ENCODE peak calls at places on chromosomes 13 and 19, in five cellular contexts. One of them, this sample, is unnamed.

GRCh38 chr19:44818470-44818856 is 9.6 kb downstream of the BCAM start:
- DNase-seq in fibroblast of lung: no peak
- DNase-seq in mammary epithelial cell: no peak
- DNase-seq in neural progenitor cell: no peak
- DNase-seq in HepG2: no peak
- DNase-seq in this sample: no peak

GRCh38 chr13:37741536-37741935 is 128.0 kb downstream of the TRPC4 start:
- DNase-seq in fibroblast of lung: no peak
- DNase-seq in mammary epithelial cell: no peak
- DNase-seq in neural progenitor cell: no peak
- DNase-seq in HepG2: no peak
- DNase-seq in this sample: no peak

GRCh38 chr19:35179830-35180229 is 25.3 kb downstream of the FXYD5 start:
- DNase-seq in fibroblast of lung: no peak
- DNase-seq in mammary epithelial cell: no peak
- DNase-seq in neural progenitor cell: no peak
- DNase-seq in HepG2: no peak
- DNase-seq in this sample: no peak

GRCh38 chr19:49712397-49712859 is 21.5 kb downstream of the CPT1C start:
- DNase-seq in fibroblast of lung: peak
- DNase-seq in mammary epithelial cell: no peak
- DNase-seq in neural progenitor cell: peak
- DNase-seq in HepG2: peak
- DNase-seq in this sample: peak

GRCh38 chr19:23415561-23416191 is 20.4 kb upstream of the ZNF91 start:
- DNase-seq in fibroblast of lung: no peak
- DNase-seq in mammary epithelial cell: peak
- DNase-seq in neural progenitor cell: peak
- DNase-seq in HepG2: no peak
- DNase-seq in this sample: peak

GRCh38 chr13:35857769-35858168 is 273.4 kb downstream of the DCLK1 start:
- DNase-seq in fibroblast of lung: no peak
- DNase-seq in mammary epithelial cell: no peak
- DNase-seq in neural progenitor cell: peak
- DNase-seq in HepG2: no peak
- DNase-seq in this sample: no peak

GRCh38 chr19:41264581-41265375 is 606 bp downstream of the HNRNPUL1 start:
- DNase-seq in fibroblast of lung: peak
- DNase-seq in mammary epithelial cell: peak
- DNase-seq in neural progenitor cell: peak
- DNase-seq in HepG2: peak
- DNase-seq in this sample: no peak

GRCh38 chr13:45511310-45512147 is 46.8 kb downstream of the COG3 start:
- DNase-seq in fibroblast of lung: peak
- DNase-seq in mammary epithelial cell: peak
- DNase-seq in neural progenitor cell: peak
- DNase-seq in HepG2: peak
- DNase-seq in this sample: peak

GRCh38 chr13:39684531-39685137 is 29.2 kb downstream of the COG6 start:
- DNase-seq in fibroblast of lung: peak
- DNase-seq in mammary epithelial cell: peak
- DNase-seq in neural progenitor cell: peak
- DNase-seq in HepG2: peak
- DNase-seq in this sample: peak

GRCh38 chr13:112172641-112173171 is 105.8 kb downstream of the SOX1 start:
- DNase-seq in fibroblast of lung: no peak
- DNase-seq in mammary epithelial cell: no peak
- DNase-seq in neural progenitor cell: peak
- DNase-seq in HepG2: no peak
- DNase-seq in this sample: no peak

GRCh38 chr19:16496613-16496983 is 404 bp downstream of the C19orf44 start:
- DNase-seq in fibroblast of lung: peak
- DNase-seq in mammary epithelial cell: peak
- DNase-seq in neural progenitor cell: no peak
- DNase-seq in HepG2: no peak
- DNase-seq in this sample: peak

GRCh38 chr19:10735741-10736140 is 17.9 kb downstream of the DNM2 start:
- DNase-seq in fibroblast of lung: no peak
- DNase-seq in mammary epithelial cell: no peak
- DNase-seq in neural progenitor cell: no peak
- DNase-seq in HepG2: no peak
- DNase-seq in this sample: no peak

GRCh38 chr13:44971656-44972595 is 17.3 kb downstream of the NUFIP1 start:
- DNase-seq in fibroblast of lung: no peak
- DNase-seq in mammary epithelial cell: no peak
- DNase-seq in neural progenitor cell: no peak
- DNase-seq in HepG2: no peak
- DNase-seq in this sample: no peak

GRCh38 chr13:113275387-113275786 is 21.7 kb upstream of the LAMP1 start:
- DNase-seq in fibroblast of lung: peak
- DNase-seq in mammary epithelial cell: peak
- DNase-seq in neural progenitor cell: peak
- DNase-seq in HepG2: peak
- DNase-seq in this sample: peak

GRCh38 chr13:113855012-113855921 is 8.6 kb downstream of the GAS6 start:
- DNase-seq in fibroblast of lung: no peak
- DNase-seq in mammary epithelial cell: no peak
- DNase-seq in neural progenitor cell: no peak
- DNase-seq in HepG2: no peak
- DNase-seq in this sample: no peak

GRCh38 chr13:110311721-110312668 is 4.9 kb downstream of the COL4A2 start:
- DNase-seq in fibroblast of lung: no peak
- DNase-seq in mammary epithelial cell: no peak
- DNase-seq in neural progenitor cell: no peak
- DNase-seq in HepG2: no peak
- DNase-seq in this sample: no peak

GRCh38 chr19:44777715-44778347 is at the start of gene CBLC:
- DNase-seq in fibroblast of lung: no peak
- DNase-seq in mammary epithelial cell: peak
- DNase-seq in neural progenitor cell: peak
- DNase-seq in HepG2: peak
- DNase-seq in this sample: peak

GRCh38 chr19:43594710-43595604 is 977 bp downstream of the IRGQ start:
- DNase-seq in fibroblast of lung: peak
- DNase-seq in mammary epithelial cell: peak
- DNase-seq in neural progenitor cell: peak
- DNase-seq in HepG2: peak
- DNase-seq in this sample: peak

GRCh38 chr19:15008308-15008707 is 28.6 kb upstream of the SLC1A6 start:
- DNase-seq in fibroblast of lung: no peak
- DNase-seq in mammary epithelial cell: no peak
- DNase-seq in neural progenitor cell: no peak
- DNase-seq in HepG2: no peak
- DNase-seq in this sample: no peak

GRCh38 chr13:109381546-109382180 is 404.7 kb downstream of the IRS2 start:
- DNase-seq in fibroblast of lung: peak
- DNase-seq in mammary epithelial cell: peak
- DNase-seq in neural progenitor cell: no peak
- DNase-seq in HepG2: no peak
- DNase-seq in this sample: no peak

DNA sequence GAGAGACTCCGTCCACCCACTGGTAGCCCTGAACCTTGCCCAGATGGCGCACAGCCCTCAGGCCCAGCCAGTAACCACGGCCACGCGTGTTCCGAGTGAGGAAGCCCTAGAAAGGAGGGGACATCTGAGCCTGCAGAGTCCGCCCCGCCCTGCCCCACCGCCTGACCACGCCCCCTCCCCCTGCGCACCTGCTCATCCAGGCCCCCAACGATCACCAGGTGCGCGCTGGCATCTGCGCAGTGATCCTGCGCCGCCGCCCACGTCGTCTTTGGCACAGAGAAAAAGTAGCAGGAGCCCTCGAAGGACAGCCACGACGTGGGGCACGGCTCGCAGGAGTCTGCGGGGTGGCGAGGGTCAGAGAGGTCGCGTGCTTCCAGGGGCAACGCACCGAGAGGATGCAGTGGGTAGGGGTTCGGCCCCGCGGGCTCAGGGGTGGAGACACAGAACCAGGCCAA is 2.1 kb downstream of the CLEC4G start:
- DNase-seq in fibroblast of lung: no peak
- DNase-seq in mammary epithelial cell: no peak
- DNase-seq in neural progenitor cell: no peak
- DNase-seq in HepG2: no peak
- DNase-seq in this sample: no peak
- TF ChIP-seq EZH2 in fibroblast of lung: no peak
- TF ChIP-seq EZH2 in mammary epithelial cell: no peak
- TF ChIP-seq EZH2 in neural progenitor cell: peak
- TF ChIP-seq EZH2 in HepG2: no peak
- TF ChIP-seq EZH2 in this sample: no peak

DNA sequence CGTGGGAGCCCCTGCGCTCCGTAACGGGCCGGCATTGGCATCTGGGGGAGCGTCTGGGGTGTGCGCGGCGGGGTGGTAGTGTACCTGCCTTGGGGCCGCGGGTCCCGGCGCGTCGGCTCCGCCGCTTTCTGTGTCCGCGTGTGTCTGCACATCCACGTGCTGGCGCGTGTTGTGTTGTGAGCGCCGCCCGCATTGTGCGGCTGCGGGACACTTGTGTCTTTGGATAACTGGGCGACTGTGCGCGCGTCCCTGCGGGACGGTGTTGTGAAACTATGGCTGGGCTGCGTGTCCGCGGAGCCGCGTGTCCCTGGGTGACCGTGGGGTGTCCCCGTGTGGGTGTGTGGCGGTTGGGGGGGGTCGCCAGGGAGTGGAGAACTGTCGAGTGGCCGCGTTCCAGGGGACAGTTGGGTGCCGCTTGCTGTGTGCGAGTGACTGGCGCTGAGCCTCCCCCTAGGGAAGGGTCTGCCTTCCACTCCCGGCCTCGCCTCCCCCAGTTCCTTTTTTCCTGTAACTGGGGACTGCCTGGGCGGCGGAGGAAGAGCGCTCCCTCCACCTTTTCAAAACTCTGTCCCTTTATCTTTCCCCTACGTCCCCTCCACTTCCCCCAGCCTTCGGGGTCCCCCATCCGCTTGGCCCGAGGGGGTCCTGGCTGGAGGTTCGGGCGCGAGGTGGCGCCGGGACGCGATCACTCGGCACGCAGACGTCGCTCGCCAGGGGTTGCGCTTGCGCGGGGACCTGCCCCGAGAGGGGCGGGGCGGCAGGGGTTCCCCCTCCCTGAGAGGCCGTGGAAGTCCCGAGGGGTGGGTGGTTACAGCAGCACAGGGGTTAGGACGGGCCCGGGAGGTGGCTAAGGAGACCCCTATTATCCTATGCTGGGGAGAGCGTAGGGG is 5.6 kb upstream of the NFIC start:
- DNase-seq in fibroblast of lung: no peak
- DNase-seq in mammary epithelial cell: no peak
- DNase-seq in neural progenitor cell: peak
- DNase-seq in HepG2: no peak
- DNase-seq in this sample: no peak
- TF ChIP-seq CTCF in fibroblast of lung: no peak
- TF ChIP-seq CTCF in mammary epithelial cell: no peak
- TF ChIP-seq CTCF in neural progenitor cell: no peak
- TF ChIP-seq CTCF in HepG2: no peak
- TF ChIP-seq CTCF in this sample: no peak

GRCh38 chr19:1019616-1019961 is 1.3 kb downstream of the TMEM259 start:
- DNase-seq in fibroblast of lung: no peak
- DNase-seq in mammary epithelial cell: no peak
- DNase-seq in neural progenitor cell: no peak
- DNase-seq in HepG2: no peak
- DNase-seq in this sample: no peak

GRCh38 chr19:1017906-1018305 is 3.0 kb downstream of the TMEM259 start:
- DNase-seq in fibroblast of lung: no peak
- DNase-seq in mammary epithelial cell: no peak
- DNase-seq in neural progenitor cell: no peak
- DNase-seq in HepG2: no peak
- DNase-seq in this sample: no peak

GRCh38 chr19:1018393-1018792 is 2.5 kb downstream of the TMEM259 start:
- DNase-seq in fibroblast of lung: no peak
- DNase-seq in mammary epithelial cell: no peak
- DNase-seq in neural progenitor cell: no peak
- DNase-seq in HepG2: no peak
- DNase-seq in this sample: no peak

GRCh38 chr19:1019980-1020867 is 699 bp downstream of the TMEM259 start:
- DNase-seq in fibroblast of lung: no peak
- DNase-seq in mammary epithelial cell: no peak
- DNase-seq in neural progenitor cell: peak
- DNase-seq in HepG2: no peak
- DNase-seq in this sample: no peak

DNA sequence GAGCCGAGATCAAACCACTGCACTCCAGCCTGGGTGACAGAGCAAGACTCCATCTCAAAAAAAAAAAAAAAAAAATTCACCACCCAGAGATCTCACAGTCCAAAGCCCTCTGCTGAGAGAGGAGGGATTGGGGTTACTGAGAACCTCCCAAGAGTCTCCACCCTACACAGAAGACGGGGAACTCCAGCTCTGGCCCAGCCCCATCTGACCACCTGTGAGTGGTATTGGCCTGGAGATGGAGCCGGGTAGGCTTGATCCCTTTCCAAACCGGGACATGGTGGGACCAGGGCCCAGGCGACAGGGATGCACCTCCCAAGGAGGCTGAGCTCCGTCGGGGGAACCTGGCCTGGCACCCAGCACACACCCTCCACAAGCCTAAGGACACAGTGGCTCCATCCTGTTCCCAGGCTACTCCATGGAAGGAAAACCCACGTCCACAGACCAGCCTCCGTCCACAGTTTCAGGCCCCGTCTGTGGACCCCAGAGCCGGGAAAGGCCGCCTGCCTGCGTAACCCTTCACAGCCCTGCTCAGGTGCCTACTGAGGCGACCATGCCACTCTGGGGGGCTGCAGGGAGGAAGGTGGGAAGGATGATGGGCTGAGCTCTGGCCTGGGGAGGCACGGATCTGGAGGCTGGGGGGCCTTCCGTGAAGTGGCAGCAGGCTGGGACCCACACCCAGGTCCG is 1.8 kb downstream of the TMEM259 start:
- DNase-seq in fibroblast of lung: no peak
- DNase-seq in mammary epithelial cell: no peak
- DNase-seq in neural progenitor cell: no peak
- DNase-seq in HepG2: no peak
- DNase-seq in this sample: no peak
- TF ChIP-seq EZH2 in fibroblast of lung: no peak
- TF ChIP-seq EZH2 in mammary epithelial cell: no peak
- TF ChIP-seq EZH2 in neural progenitor cell: no peak
- TF ChIP-seq EZH2 in HepG2: no peak
- TF ChIP-seq EZH2 in this sample: no peak

DNA sequence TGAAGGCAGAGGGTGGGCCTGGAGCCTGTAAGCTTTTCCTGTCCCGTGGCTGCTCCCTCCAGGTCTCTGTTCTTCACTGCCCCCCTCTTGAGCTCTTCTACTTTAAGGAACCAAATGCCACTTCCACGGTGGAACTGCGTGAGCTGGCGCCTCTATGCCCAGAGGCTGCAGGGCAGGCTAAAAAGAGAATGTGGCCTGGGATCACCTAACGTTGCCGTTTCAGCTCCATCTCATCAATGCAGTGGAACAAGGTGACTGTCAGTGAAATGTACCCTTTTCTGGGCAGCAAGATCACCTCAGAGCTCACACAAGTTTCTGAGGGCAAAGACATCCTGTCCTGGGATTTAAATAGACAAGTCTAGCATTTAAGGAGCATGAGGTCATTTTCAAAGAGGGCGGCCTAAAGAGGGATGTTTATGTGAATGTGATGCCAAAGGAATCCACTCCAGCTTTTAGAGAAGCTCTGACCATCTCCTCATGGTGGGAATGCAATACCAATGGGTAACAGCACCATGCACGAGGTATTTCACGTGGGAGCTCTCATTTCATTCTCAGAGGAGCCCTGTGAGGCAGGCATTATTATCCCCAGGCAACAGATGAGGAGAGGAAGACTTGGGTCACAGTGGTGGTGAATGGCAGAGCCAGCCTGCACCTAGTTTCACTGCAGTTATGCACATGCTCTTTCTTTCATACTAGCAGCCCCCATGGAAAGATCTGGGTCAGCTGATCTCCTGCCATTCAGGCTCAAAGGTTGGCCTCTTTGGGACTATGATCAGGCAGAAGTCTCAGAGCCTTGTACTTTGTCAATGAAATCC is 39.3 kb downstream of the RGCC start:
- DNase-seq in fibroblast of lung: peak
- DNase-seq in mammary epithelial cell: no peak
- DNase-seq in neural progenitor cell: no peak
- DNase-seq in HepG2: no peak
- DNase-seq in this sample: no peak
- TF ChIP-seq CTCF in fibroblast of lung: no peak
- TF ChIP-seq CTCF in mammary epithelial cell: no peak
- TF ChIP-seq CTCF in neural progenitor cell: no peak
- TF ChIP-seq CTCF in HepG2: no peak
- TF ChIP-seq CTCF in this sample: no peak

This sample was measured in PC-9.